ENCODE peak calls at places on chromosomes 5 and 9, in four cellular contexts. O, V, N and U are unnamed samples.

GRCh38 chr5:168724227-168724626 is 145.1 kb upstream of the PANK3 start:
- DNase-seq in N (peak; percentile 32), V (no peak), O (no peak), U (no peak)

GRCh38 chr5:58940446-58940845 is 357.6 kb downstream of the RAB3C start:
- DNase-seq in N (no peak), O (no peak), V (no peak), U (no peak)

GRCh38 chr9:130186839-130187522 is 14.8 kb downstream of the NCS1 start:
- DNase-seq in V (peak; percentile 85), N (no peak), O (no peak), U (peak; percentile 93)

GRCh38 chr5:142087920-142088679 is 20.5 kb upstream of the NDFIP1 start:
- DNase-seq in O (no peak), V (no peak), N (no peak), U (no peak)

GRCh38 chr5:14781106-14781505 is 90.5 kb downstream of the ANKH start:
- DNase-seq in V (no peak), N (no peak), O (no peak), U (no peak)

GRCh38 chr9:16964228-16964627 is 93.8 kb upstream of the BNC2 start:
- DNase-seq in N (no peak), O (no peak), V (peak; percentile 87), U (peak; percentile 66)

GRCh38 chr9:133657120-133657661 is 21.0 kb downstream of the DBH start:
- DNase-seq in O (no peak), N (no peak), V (no peak), U (no peak)

GRCh38 chr9:3008091-3008490 is 164.2 kb upstream of the PUM3 start:
- DNase-seq in V (no peak), N (no peak), O (no peak), U (no peak)

GRCh38 chr9:125151730-125152129 is 8.4 kb upstream of the SCAI start:
- DNase-seq in O (no peak), V (no peak), N (no peak), U (no peak)

GRCh38 chr5:31692561-31693221 is 53.8 kb downstream of the PDZD2 start:
- DNase-seq in V (no peak), O (no peak), N (no peak), U (no peak)

GRCh38 chr5:759781-760362 is 24.7 kb downstream of the ZDHHC11B start:
- DNase-seq in O (no peak), N (no peak), V (peak; percentile 3), U (no peak)

GRCh38 chr9:21336467-21336866 is 1.3 kb upstream of the KLHL9 start:
- DNase-seq in N (no peak), O (no peak), V (no peak), U (no peak)

GRCh38 chr9:125829743-125830142 is 82.6 kb downstream of the PBX3 start:
- DNase-seq in O (no peak), V (peak; percentile 30), N (no peak), U (peak; percentile 7)

GRCh38 chr5:54761213-54761701 is 224.1 kb downstream of the ESM1 start:
- DNase-seq in V (peak; percentile 79), N (no peak), O (no peak), U (peak; percentile 71)

GRCh38 chr9:136782452-136782851 is 8.7 kb upstream of the TMEM141 start:
- DNase-seq in N (no peak), O (no peak), V (no peak), U (no peak)